ENCODE peak calls at places on chromosomes 12 and 14, in nine cellular contexts. F is A549, U is foreskin fibroblast, D is cardiac fibroblast, N is endothelial cell of umbilical vein, L is left ventricle myocardium inferior, B is astrocyte, H is uterus, Q is mucosa of descending colon. J is an unnamed sample.

GRCh38 chr14:95264271-95264973 is 55.3 kb downstream of the CLMN start:
- DNase-seq in L (no peak), Q (no peak), U (no peak), F (no peak), N (no peak), B (no peak), D (no peak), H (no peak), J (no peak)

GRCh38 chr14:36941783-36942521 is 230.5 kb downstream of the SLC25A21 start:
- DNase-seq in F (peak), D (peak), Q (peak), U (peak), B (peak), H (peak), N (peak), L (peak), J (peak)

GRCh38 chr12:108638141-108638823 is 4.6 kb upstream of the SELPLG start:
- DNase-seq in U (peak), F (no peak), L (no peak), N (peak), D (no peak), H (peak), B (no peak), Q (no peak), J (no peak)

GRCh38 chr12:12881495-12881894 is 9.9 kb upstream of the GPRC5A start:
- DNase-seq in B (peak), L (no peak), U (peak), F (no peak), N (peak), H (no peak), D (peak), Q (no peak), J (peak)

GRCh38 chr12:64269161-64269560 is 47.1 kb upstream of the KICS2 start:
- DNase-seq in D (no peak), F (no peak), H (no peak), N (no peak), Q (no peak), B (no peak), L (no peak), U (no peak), J (no peak)

GRCh38 chr14:55451398-55451797 is 11.0 kb upstream of the TBPL2 start:
- DNase-seq in U (no peak), D (peak), N (peak), F (no peak), Q (no peak), L (no peak), B (no peak), H (no peak), J (peak)

GRCh38 chr14:76701981-76702380 is 59.3 kb upstream of the VASH1 start:
- DNase-seq in Q (no peak), L (peak), N (no peak), H (no peak), D (peak), U (no peak), B (no peak), F (no peak), J (no peak)

GRCh38 chr14:101353422-101353821 is 207.9 kb upstream of the DIO3 start:
- DNase-seq in H (no peak), F (no peak), N (no peak), U (no peak), L (no peak), B (no peak), D (no peak), Q (no peak), J (no peak)

GRCh38 chr14:92473947-92474535 is 39.5 kb upstream of the RIN3 start:
- DNase-seq in F (no peak), Q (no peak), H (no peak), L (no peak), U (no peak), D (no peak), N (no peak), B (peak), J (no peak)

GRCh38 chr14:32205984-32206383 is 2.9 kb upstream of the RNU6-8 start:
- DNase-seq in L (no peak), B (no peak), H (no peak), N (no peak), F (no peak), U (no peak), D (no peak), Q (no peak), J (no peak)

GRCh38 chr12:92412931-92413685 is 267.5 kb upstream of the BTG1 start:
- DNase-seq in U (peak), B (peak), F (no peak), Q (no peak), H (no peak), D (no peak), L (no peak), N (no peak), J (peak)

GRCh38 chr12:98137278-98137677 is 378.1 kb upstream of the TMPO start:
- DNase-seq in B (no peak), Q (no peak), N (no peak), D (no peak), U (no peak), F (no peak), H (no peak), L (no peak), J (no peak)

GRCh38 chr14:34629344-34629656 is 648 bp downstream of the SNX6 start:
- DNase-seq in L (no peak), F (no peak), Q (no peak), D (no peak), B (no peak), H (no peak), U (no peak), N (no peak), J (no peak)

GRCh38 chr12:121582583-121583333 is 1.9 kb upstream of the KDM2B start:
- DNase-seq in U (peak), N (peak), Q (no peak), L (no peak), H (no peak), D (peak), F (no peak), B (peak), J (no peak)

GRCh38 chr12:74537126-74537706 is 419 bp upstream of the ATXN7L3B start:
- DNase-seq in D (peak), N (no peak), H (no peak), L (no peak), Q (no peak), U (peak), F (peak), B (peak), J (peak)

GRCh38 chr12:53965251-53966069 is 7.5 kb upstream of the HOXC11 start:
- DNase-seq in F (no peak), U (peak), H (peak), Q (no peak), B (no peak), N (no peak), L (no peak), D (no peak), J (no peak)

GRCh38 chr12:102374190-102374589 is 106.2 kb downstream of the IGF1 start:
- DNase-seq in H (no peak), L (no peak), U (peak), Q (no peak), D (no peak), F (no peak), N (no peak), B (no peak), J (no peak)

GRCh38 chr12:81450920-81451739 is 308.0 kb downstream of the PPFIA2 start:
- DNase-seq in Q (no peak), N (peak), B (peak), L (no peak), H (no peak), F (peak), U (peak), D (peak), J (peak)

GRCh38 chr14:42045393-42045792 is 438.7 kb downstream of the LRFN5 start:
- DNase-seq in D (no peak), B (no peak), N (no peak), L (no peak), F (no peak), U (no peak), H (no peak), Q (no peak), J (no peak)

DNA sequence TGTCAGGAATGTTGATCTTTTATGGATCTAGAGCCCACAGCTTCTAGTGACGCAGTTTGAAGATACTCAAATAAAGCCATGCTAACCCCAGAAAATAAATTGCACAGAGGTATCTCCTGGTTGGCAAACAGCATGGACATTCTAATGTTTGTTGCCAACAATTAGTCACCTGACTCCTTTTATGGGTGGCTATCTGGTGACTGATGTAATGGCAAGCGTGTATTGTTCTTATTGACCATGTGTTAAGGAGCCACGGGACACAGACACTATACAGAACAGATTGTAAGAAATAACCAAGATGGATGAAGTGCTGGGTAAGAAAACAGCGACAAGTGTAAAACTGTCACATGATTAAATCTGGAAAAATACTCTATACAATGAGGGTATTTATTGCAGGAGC is 401.3 kb upstream of the PDE3A start:
- DNase-seq in U (no peak), B (peak), Q (no peak), H (no peak), D (no peak), L (no peak), F (no peak), N (no peak), J (no peak)
- H3K4me3 ChIP-seq in U (no peak), B (no peak), Q (no peak), H (no peak), D (no peak), L (no peak), F (no peak), N (no peak), J (no peak)

DNA sequence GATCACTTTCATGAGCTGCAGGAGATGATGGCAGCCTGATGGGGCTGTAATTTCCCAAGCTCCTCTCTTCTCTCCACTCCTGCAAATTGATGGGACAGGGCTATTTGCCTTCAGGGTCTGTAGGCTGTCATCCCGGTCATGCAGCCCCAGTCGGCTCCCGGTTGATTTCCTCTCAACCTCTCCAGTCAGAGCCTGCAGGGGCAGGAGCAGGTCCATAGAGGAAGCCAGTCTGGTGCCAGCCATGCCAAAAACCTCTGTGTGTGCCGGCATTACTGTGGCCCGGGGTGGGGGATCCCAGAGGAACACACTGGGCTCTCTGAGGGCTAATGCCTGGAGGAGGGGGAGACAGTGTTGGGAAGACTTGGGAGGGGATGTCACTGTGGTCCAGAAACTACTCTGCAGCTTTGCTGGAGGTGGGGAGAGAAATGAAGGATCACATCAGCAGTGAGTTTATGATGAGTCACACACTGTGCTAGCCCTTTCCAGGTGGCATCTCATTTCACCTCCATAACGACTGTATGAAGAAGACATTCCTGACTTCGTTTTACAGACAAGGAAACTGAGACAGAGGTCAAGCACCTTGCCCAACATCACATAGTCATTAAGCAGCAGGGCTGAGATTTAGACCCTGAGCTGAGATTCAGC is 46.6 kb upstream of the PRIMA1 start:
- DNase-seq in B (no peak), Q (no peak), D (no peak), H (no peak), N (no peak), U (no peak), F (no peak), L (no peak), J (no peak)
- TF ChIP-seq CTCF in B (no peak), Q (no peak), D (no peak), H (no peak), N (no peak), U (no peak), F (no peak), L (no peak), J (no peak)

DNA sequence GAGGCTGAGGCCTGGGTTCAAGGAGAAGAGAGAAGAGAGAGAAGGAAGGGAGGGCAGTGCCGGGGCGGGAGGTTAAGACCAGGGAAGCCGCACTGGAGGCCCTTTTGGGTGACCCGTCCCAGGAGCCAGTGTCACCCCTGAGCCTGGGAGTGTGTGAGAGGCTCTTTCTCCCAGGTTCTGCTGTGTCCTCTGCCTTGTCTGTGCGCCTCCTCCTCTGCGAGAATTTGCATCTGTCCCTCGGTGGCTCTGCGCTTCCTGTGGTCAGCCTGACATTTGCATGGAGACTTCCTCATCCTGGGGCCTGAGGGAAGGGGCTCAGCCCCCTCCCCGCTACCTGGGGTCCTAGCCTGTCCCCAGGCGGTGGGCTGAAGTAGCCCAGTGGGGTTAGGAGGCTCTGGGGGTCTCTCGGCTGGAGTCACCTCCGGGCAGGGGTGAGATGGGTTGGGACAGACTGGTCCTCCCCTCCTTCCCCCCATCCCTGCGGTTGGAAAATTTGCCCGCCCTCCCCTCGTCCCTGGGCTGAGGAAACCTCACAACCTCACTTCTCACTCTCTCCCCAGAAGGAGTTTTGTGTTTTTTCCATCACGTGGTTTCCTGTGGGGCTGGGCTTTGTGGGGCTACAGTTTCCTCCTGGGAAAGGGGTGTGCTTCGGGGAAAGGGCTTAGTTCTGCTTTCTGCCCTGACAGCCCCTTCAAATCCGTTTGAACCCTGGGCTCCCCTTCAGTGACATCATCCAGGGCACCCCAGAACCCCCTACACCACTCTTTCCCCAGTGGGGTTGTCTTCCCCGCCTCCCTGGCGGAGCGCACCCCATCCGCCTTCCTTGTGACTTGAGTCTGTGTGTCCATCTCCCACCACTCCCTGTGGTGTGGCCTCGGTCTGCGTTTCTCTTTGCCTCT is 2.5 kb downstream of the PTPN6 start:
- DNase-seq in B (peak), L (peak), Q (peak), U (no peak), H (no peak), F (no peak), D (peak), N (peak), J (no peak)
- H3K4me3 ChIP-seq in B (no peak), L (peak), Q (no peak), U (no peak), H (no peak), F (no peak), D (no peak), N (no peak), J (no peak)

DNA sequence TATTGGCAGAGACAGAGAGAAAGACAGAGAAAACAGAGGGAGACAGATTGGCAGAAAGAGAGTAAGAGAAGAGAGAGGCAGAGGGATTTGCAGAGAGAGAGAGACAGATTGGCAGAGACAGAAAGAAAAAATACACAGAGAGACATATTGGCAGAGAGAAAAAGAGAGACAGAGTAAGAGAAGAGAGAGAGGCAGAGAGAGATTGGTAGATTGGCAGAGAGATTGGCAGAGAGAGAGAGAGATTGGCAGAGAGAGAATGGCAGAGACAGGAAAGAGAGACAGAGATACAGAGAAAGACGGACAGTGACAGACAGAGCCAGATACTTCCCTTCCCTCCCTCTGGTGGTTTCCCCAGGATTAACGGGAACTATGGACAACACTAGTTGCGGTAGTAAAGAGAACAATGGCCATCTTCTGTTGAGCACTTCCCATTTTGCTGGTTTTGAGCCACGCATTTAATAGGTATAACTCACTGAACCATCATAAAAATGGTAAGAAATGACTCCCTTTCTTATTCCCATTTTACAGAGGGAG is 2.6 kb upstream of the NOS1 start:
- DNase-seq in D (no peak), B (no peak), F (no peak), H (no peak), N (no peak), L (no peak), U (no peak), Q (no peak), J (no peak)
- TF ChIP-seq CTCF in D (no peak), B (no peak), F (peak), H (no peak), N (no peak), L (no peak), U (no peak), Q (no peak), J (peak)

GRCh38 chr12:104130760-104131159 is 7.2 kb downstream of the NFYB start:
- DNase-seq in H (no peak), N (no peak), Q (no peak), U (no peak), F (no peak), D (no peak), L (no peak), B (peak), J (no peak)
- H3K4me3 ChIP-seq in H (no peak), N (no peak), Q (no peak), U (no peak), F (no peak), D (no peak), L (no peak), B (no peak), J (no peak)

GRCh38 chr12:45183263-45183662 is 32.6 kb upstream of the ANO6 start:
- DNase-seq in Q (no peak), H (no peak), F (peak), U (peak), B (peak), L (no peak), D (peak), N (peak), J (peak)
- TF ChIP-seq CTCF in Q (no peak), H (peak), F (peak), U (peak), B (peak), L (peak), D (peak), N (no peak), J (peak)

DNA sequence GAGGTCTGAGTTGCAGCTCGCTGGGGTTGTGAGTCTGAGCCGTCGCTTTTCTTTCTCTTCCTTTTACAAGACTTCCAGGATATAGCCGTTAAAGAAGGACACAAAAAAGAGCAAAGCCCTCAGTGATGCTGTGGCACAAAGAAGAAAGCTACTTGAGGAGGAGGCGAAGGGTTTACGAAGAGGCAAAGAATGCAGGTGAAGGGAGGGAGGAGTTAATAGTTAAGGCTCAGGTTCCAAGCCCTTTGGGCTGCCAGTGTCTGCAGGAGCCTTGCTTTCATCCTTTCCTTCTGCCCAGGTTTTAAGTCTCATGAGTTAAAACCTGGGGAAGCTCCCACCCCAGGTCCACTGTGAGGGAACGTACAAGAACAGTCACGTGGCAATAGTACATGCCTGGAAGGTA is 94.3 kb downstream of the ETV6 start:
- DNase-seq in U (no peak), D (no peak), F (no peak), L (no peak), B (no peak), N (no peak), Q (no peak), H (no peak), J (no peak)
- H3K4me3 ChIP-seq in U (no peak), D (no peak), F (no peak), L (no peak), B (no peak), N (no peak), Q (no peak), H (no peak), J (no peak)

J was measured in AG10803.